ENCODE peak calls at places on chromosomes 7 and 10, in ten cellular contexts. R is vagina, D is breast epithelium, V is Peyer's patch, O is spleen, C is adrenal gland, E is K562, S is heart left ventricle, I is ovary, M is suprapubic skin. P is an unnamed sample.

GRCh38 chr10:14185501-14186045 is 145.2 kb downstream of the FRMD4A start:
- DNase-seq in M (no peak), S (no peak), C (no peak), O (no peak), D (no peak), I (no peak), E (peak), V (no peak), R (no peak), P (no peak)

GRCh38 chr10:92200564-92200963 is 90.3 kb downstream of the CPEB3 start:
- DNase-seq in V (no peak), O (no peak), E (peak), M (no peak), S (no peak), R (no peak), I (no peak), C (no peak), D (no peak), P (no peak)

GRCh38 chr7:107387077-107387476 is 82.8 kb upstream of the GPR22 start:
- DNase-seq in M (no peak), S (peak), C (no peak), I (no peak), R (no peak), D (no peak), E (peak), V (no peak), O (peak), P (peak)

GRCh38 chr10:95221124-95221523 is 27.1 kb downstream of the ACSM6 start:
- DNase-seq in E (no peak), D (no peak), S (no peak), I (no peak), V (no peak), M (no peak), C (no peak), R (no peak), O (no peak), P (no peak)

GRCh38 chr10:23777153-23777552 is 338.3 kb downstream of the OTUD1 start:
- DNase-seq in E (no peak), O (no peak), V (no peak), R (no peak), M (no peak), I (no peak), C (no peak), S (no peak), D (no peak), P (no peak)

GRCh38 chr7:55516399-55516798 is 55.9 kb downstream of the VOPP1 start:
- DNase-seq in R (no peak), I (no peak), V (no peak), M (no peak), C (no peak), E (no peak), S (no peak), D (no peak), O (no peak), P (no peak)

GRCh38 chr7:12244694-12245093 is 33.6 kb downstream of the TMEM106B start:
- DNase-seq in C (no peak), S (no peak), M (no peak), V (no peak), E (no peak), R (no peak), I (no peak), O (no peak), D (no peak), P (no peak)

GRCh38 chr7:40799-41750 is 151.3 kb upstream of the FAM20C start:
- DNase-seq in V (peak), I (peak), D (peak), O (peak), E (no peak), M (peak), C (peak), R (no peak), S (no peak), P (no peak)

GRCh38 chr10:51602326-51602725 is 97.1 kb downstream of the CSTF2T start:
- DNase-seq in S (no peak), V (no peak), I (no peak), C (peak), O (no peak), M (no peak), D (no peak), R (no peak), E (no peak), P (no peak)

GRCh38 chr7:20317413-20317812 is 13.3 kb upstream of the ITGB8 start:
- DNase-seq in D (no peak), C (no peak), E (no peak), S (no peak), V (no peak), M (no peak), O (no peak), R (no peak), I (no peak), P (no peak)

GRCh38 chr10:35447693-35448407 is 111.5 kb downstream of the CCNY start:
- DNase-seq in S (no peak), V (no peak), M (no peak), R (no peak), C (peak), I (no peak), E (peak), O (no peak), D (peak), P (no peak)

GRCh38 chr7:108630002-108630401 is 60.3 kb downstream of the DNAJB9 start:
- DNase-seq in E (no peak), O (no peak), I (peak), R (no peak), D (no peak), V (no peak), C (peak), S (no peak), M (no peak), P (no peak)

GRCh38 chr7:80147543-80148376 is 13.1 kb downstream of the GNAI1 start:
- DNase-seq in D (no peak), V (no peak), S (no peak), R (no peak), M (no peak), E (no peak), I (no peak), O (no peak), C (no peak), P (no peak)

GRCh38 chr7:157947504-157947903 is 610.7 kb downstream of the DNAJB6 start:
- DNase-seq in R (no peak), I (no peak), S (no peak), D (no peak), M (no peak), E (no peak), O (no peak), V (no peak), C (no peak), P (no peak)

GRCh38 chr7:44767134-44767911 is 18.7 kb downstream of the ZMIZ2 start:
- DNase-seq in V (peak), C (no peak), E (no peak), M (no peak), S (no peak), R (peak), O (peak), D (no peak), I (no peak), P (no peak)

GRCh38 chr7:158955932-158956804 is 99.8 kb downstream of the DYNC2I1 start:
- DNase-seq in E (no peak), S (no peak), M (no peak), R (no peak), O (no peak), V (no peak), D (no peak), I (no peak), C (peak), P (no peak)

GRCh38 chr10:88082806-88083596 is 219.6 kb downstream of the PTEN start:
- DNase-seq in S (no peak), R (no peak), C (no peak), E (no peak), I (no peak), D (no peak), V (no peak), O (no peak), M (no peak), P (no peak)

GRCh38 chr7:39910108-39910869 is 39.8 kb upstream of the CDK13 start:
- DNase-seq in R (no peak), O (no peak), E (no peak), M (no peak), C (no peak), D (no peak), V (no peak), S (no peak), I (no peak), P (no peak)

GRCh38 chr10:113133497-113133896 is 183.4 kb downstream of the TCF7L2 start:
- DNase-seq in S (no peak), R (no peak), D (no peak), M (no peak), E (no peak), V (no peak), I (no peak), O (no peak), C (no peak), P (no peak)

GRCh38 chr10:116819999-116820677 is 29.2 kb upstream of the ENO4 start:
- DNase-seq in E (no peak), V (no peak), R (no peak), C (no peak), M (peak), S (no peak), D (no peak), I (no peak), O (no peak), P (no peak)

GRCh38 chr10:74048433-74048832 is 50.5 kb downstream of the VCL start:
- DNase-seq in S (no peak), M (no peak), E (no peak), C (no peak), O (no peak), R (no peak), D (no peak), I (no peak), V (no peak), P (no peak)

GRCh38 chr7:128005117-128005516 is 26.1 kb downstream of the LRRC4 start:
- DNase-seq in R (no peak), M (no peak), E (no peak), C (no peak), S (no peak), V (no peak), O (no peak), D (no peak), I (no peak), P (no peak)

GRCh38 chr10:128498746-128499145 is 372.5 kb upstream of the MKI67 start:
- DNase-seq in M (no peak), I (no peak), R (no peak), D (no peak), O (no peak), S (no peak), V (no peak), C (no peak), E (no peak), P (peak)

GRCh38 chr10:37854606-37855005 is 2.8 kb downstream of the ZNF248 start:
- DNase-seq in C (no peak), D (no peak), M (no peak), S (no peak), I (no peak), R (no peak), O (no peak), E (no peak), V (no peak), P (no peak)

GRCh38 chr10:72081772-72082590 is 6.4 kb downstream of the SPOCK2 start:
- DNase-seq in E (no peak), R (no peak), S (no peak), M (no peak), V (no peak), O (no peak), I (no peak), C (no peak), D (no peak), P (no peak)

GRCh38 chr10:103850572-103850895 is 4.8 kb downstream of the SH3PXD2A start:
- DNase-seq in S (no peak), C (no peak), I (no peak), D (no peak), O (no peak), M (peak), E (no peak), V (no peak), R (no peak), P (no peak)

GRCh38 chr10:99560277-99561126 is 27.8 kb downstream of the NKX2-3 start:
- DNase-seq in O (peak), I (peak), E (peak), R (no peak), S (no peak), V (no peak), C (peak), M (no peak), D (no peak), P (no peak)

GRCh38 chr10:101986277-101986971 is 69.5 kb downstream of the ARMH3 start:
- DNase-seq in I (peak), V (no peak), D (no peak), C (peak), S (peak), M (no peak), E (no peak), R (no peak), O (peak), P (peak)

GRCh38 chr10:4138146-4138721 is 353.2 kb upstream of the KLF6 start:
- DNase-seq in D (no peak), R (no peak), E (no peak), O (no peak), M (no peak), V (no peak), I (no peak), C (no peak), S (no peak), P (no peak)

GRCh38 chr7:136807598-136807997 is 60.9 kb upstream of the CHRM2 start:
- DNase-seq in O (no peak), I (no peak), S (no peak), C (no peak), D (no peak), E (no peak), M (no peak), R (no peak), V (no peak), P (no peak)

DNA sequence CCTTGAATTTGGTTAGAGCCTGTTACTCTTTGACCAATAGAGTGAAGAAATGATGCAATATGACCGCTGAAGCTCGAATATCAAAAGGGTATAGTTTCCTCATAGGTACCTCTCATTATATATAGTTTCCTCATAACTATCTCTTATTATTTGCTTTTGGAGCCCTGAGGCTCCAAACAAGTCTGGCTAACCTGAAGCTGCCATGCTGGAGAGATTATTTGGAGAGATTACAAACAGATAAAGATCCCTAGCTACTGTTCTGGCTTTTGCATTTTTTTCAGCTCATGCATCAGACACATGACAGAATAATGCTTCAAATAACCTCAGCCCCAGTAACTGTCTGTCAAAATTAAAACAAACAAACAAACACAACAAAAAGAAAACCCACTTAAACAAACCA is 65.4 kb upstream of the CHRM2 start:
- DNase-seq in O (no peak), I (no peak), S (no peak), R (no peak), C (no peak), M (no peak), D (no peak), V (no peak), E (no peak), P (no peak)
- H3K27ac ChIP-seq in O (no peak), I (no peak), S (no peak), R (no peak), C (no peak), M (no peak), D (no peak), V (no peak), E (no peak), P (no peak)

GRCh38 chr7:103148994-103149807 is at the start of gene NAPEPLD:
- DNase-seq in S (peak), C (peak), D (peak), E (peak), R (no peak), V (peak), O (peak), M (peak), I (peak), P (peak)
- TF ChIP-seq POLR2A in S (no peak), C (peak), D (no peak), E (peak), R (no peak), V (peak), O (no peak), M (no peak), I (peak), P (peak)

DNA sequence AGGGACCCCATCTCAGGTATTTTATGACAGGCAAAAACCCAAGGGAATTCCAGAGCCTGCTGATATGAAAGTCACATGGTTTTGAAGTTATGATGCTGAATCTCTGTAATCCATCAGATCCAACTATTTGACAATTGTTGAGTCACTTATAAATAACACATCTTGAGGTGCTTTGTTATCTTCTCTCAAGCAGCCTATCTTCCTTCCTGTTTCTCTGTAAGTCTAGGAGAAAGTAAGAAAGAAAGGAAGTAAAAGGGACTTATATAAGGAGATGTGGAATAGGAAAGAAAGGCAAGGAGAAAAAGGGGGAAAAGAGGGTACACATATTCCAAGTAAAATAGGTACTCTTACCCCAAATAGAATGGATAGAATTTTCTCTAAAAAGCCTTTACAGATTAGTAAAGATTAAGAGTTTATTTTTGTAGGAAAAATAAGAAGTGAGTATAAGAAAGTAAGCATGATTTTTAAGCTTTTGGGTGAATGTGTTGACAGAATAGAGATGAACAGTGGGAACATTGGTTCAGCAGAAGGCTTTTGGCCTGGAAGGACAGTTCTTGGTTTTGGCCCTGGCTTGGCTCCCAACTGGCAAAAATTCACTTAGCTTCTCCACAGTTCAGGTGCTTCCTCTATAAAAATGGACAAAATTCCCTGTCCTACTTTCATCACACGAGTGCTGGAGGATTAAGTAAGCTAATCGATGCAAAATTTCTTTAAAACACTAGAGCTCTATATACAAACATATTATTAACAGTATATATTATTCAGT is 39.6 kb upstream of the ANK3 start:
- DNase-seq in D (no peak), M (no peak), S (no peak), O (no peak), E (peak), C (no peak), I (no peak), R (no peak), V (no peak), P (no peak)
- H3K27ac ChIP-seq in D (no peak), M (no peak), S (peak), O (no peak), E (no peak), C (no peak), I (no peak), R (no peak), V (no peak), P (no peak)

GRCh38 chr7:111560773-111561658 is 1.3 kb downstream of the IMMP2L start:
- DNase-seq in D (no peak), M (no peak), S (no peak), E (peak), V (no peak), O (no peak), C (no peak), R (no peak), I (no peak), P (no peak)

GRCh38 chr7:111559665-111560064 is 2.6 kb downstream of the IMMP2L start:
- DNase-seq in D (no peak), R (no peak), M (no peak), E (no peak), I (no peak), V (no peak), S (no peak), C (no peak), O (no peak), P (no peak)

GRCh38 chr7:111561659-111561908 is 708 bp downstream of the IMMP2L start:
- DNase-seq in S (no peak), I (no peak), O (no peak), C (no peak), M (no peak), D (no peak), E (peak), V (no peak), R (no peak), P (no peak)

GRCh38 chr7:111564078-111564477 is 1.8 kb upstream of the IMMP2L start:
- DNase-seq in O (no peak), M (no peak), D (no peak), I (no peak), S (no peak), E (no peak), V (no peak), C (no peak), R (no peak), P (no peak)

DNA sequence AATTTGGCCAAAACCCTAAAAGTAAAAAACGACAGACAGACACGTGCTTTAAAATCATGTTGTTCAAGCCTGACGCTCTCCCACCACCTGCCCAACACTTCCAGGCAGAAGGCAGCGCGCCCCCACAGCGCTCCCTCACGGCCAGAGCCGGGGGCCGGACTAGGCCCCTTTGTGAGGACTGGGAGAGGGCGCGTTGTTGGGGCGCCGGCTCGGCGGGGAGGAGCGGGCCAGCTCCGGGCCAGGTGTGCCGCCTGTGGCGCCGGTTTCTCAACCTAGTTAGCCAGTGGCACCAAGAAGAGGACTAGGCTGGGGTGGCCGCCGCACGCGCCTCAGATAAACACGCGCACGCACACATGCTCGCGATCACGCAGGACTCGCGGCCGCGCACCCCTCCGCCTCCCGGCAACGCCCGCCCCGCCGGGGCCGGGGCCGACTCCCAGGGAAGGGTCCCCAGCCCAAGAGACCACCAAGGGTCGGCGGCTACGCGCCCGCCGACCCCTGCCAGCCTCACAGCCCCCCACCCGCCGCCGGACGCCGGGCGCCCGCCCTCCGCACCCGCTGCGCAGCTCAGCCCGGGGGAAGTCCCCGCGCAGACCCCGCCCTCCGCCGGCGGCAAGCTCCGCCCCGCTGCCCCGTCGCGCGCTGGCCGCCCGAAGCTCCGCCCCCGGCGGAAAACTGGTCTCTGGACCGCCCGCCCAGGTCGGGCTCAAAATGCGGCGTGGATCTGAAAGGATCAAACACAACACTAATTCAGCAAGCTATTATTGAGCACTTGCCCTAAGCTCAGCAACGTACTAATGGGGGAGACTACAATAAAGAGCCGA is at the start of gene IMMP2L:
- DNase-seq in V (peak), S (peak), C (peak), R (no peak), E (peak), I (peak), O (peak), M (peak), D (peak), P (peak)
- TF ChIP-seq POLR2A in V (peak), S (peak), C (peak), R (no peak), E (peak), I (peak), O (peak), M (peak), D (no peak), P (peak)

DNA sequence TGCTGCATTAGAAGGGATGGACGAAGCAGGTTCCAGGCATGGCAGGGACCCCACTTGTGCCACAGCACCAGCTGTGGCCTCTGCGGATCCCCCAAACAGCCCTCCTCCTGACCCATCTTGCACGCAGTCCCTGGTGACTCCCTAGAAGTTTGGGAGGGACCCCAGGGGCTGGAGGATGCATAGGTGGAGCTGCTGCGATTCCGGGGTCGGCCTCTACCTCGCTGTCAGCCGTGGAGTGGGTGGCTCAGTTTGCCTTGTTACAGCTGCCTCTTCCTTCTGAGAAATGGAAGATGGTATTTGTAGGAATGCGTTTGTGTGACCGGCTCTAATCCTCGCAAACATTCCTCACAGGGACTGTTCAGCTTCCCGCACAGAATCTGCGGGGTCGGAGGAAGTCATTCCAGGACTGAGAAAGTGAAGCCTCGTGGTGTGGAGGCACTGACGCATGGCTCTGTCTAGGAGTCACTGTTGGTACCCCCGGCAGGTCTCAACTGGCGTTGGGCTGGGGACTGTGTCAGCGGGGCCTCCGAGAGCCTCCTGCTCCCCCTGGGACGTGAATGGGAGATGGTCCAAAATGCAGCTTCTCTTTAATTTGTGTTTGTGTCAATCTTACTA is 17.5 kb downstream of the PWWP2B start:
- DNase-seq in R (no peak), M (no peak), C (no peak), I (no peak), D (no peak), O (peak), V (no peak), E (no peak), S (no peak), P (no peak)
- H3K27ac ChIP-seq in R (peak), M (peak), C (peak), I (no peak), D (peak), O (peak), V (peak), E (no peak), S (peak), P (no peak)

GRCh38 chr10:47165711-47166404 is 134.1 kb upstream of the GDF10 start:
- DNase-seq in O (peak), I (peak), R (peak), S (peak), M (peak), E (no peak), V (no peak), C (peak), D (peak), P (peak)
- TF ChIP-seq POLR2A in O (no peak), I (no peak), R (no peak), S (no peak), M (no peak), E (no peak), V (no peak), C (no peak), D (no peak), P (no peak)